ENCODE peak calls at places on chromosomes 3 and 15, in four cellular contexts. N is right lobe of liver, E is NCI-H345, A is A549. W is an unnamed sample.

GRCh38 chr3:72569754-72570440 is 278.3 kb downstream of the SHQ1 start:
- DNase-seq in A (no peak), N (no peak), E (no peak), W (no peak)

GRCh38 chr3:115581347-115582135 is 41.8 kb upstream of the GAP43 start:
- DNase-seq in A (no peak), N (no peak), E (no peak), W (no peak)

GRCh38 chr15:57607570-57608000 is 15.9 kb downstream of the MYZAP start:
- DNase-seq in N (no peak), A (peak), E (no peak), W (no peak)

GRCh38 chr3:190385835-190386688 is 1.9 kb upstream of the CLDN16 start:
- DNase-seq in E (no peak), A (peak), N (no peak), W (no peak)

GRCh38 chr3:101303089-101303731 is 17.2 kb downstream of the IMPG2 start:
- DNase-seq in N (no peak), A (no peak), E (no peak), W (no peak)

GRCh38 chr15:51356147-51356546 is 14.7 kb downstream of the GLDN start:
- DNase-seq in N (no peak), E (no peak), A (no peak), W (no peak)

GRCh38 chr3:40871411-40871810 is 327.9 kb upstream of the CTNNB1 start:
- DNase-seq in N (no peak), E (no peak), A (no peak), W (no peak)

GRCh38 chr3:177820683-177821316 is 623.5 kb upstream of the TBL1XR1 start:
- DNase-seq in N (no peak), E (no peak), A (no peak), W (no peak)

GRCh38 chr15:73051402-73051810 is 857 bp upstream of the NEO1 start:
- DNase-seq in N (peak), A (peak), E (no peak), W (peak)

GRCh38 chr3:55668359-55668758 is 181.3 kb upstream of the WNT5A start:
- DNase-seq in E (no peak), A (no peak), N (no peak), W (no peak)

GRCh38 chr15:52649686-52650085 is 29.5 kb downstream of the ATOSA start:
- DNase-seq in N (no peak), A (no peak), E (no peak), W (no peak)

GRCh38 chr3:160129459-160130061 is 95.7 kb upstream of the C3orf80 start:
- DNase-seq in E (no peak), N (no peak), A (peak), W (no peak)

GRCh38 chr3:87797872-87798566 is 260.8 kb downstream of the CGGBP1 start:
- DNase-seq in A (no peak), E (no peak), N (no peak), W (no peak)

GRCh38 chr3:52851348-52851747 is 16.5 kb upstream of the MUSTN1 start:
- DNase-seq in A (peak), N (peak), E (peak), W (no peak)

GRCh38 chr3:161800985-161801559 is 304.5 kb downstream of the OTOL1 start:
- DNase-seq in A (no peak), N (no peak), E (no peak), W (no peak)

GRCh38 chr15:91067026-91067425 is 33.0 kb upstream of the SV2B start:
- DNase-seq in N (no peak), E (no peak), A (no peak), W (no peak)

GRCh38 chr3:28973621-28974020 is 307.2 kb upstream of the RBMS3 start:
- DNase-seq in N (no peak), A (no peak), E (no peak), W (no peak)

GRCh38 chr15:48965972-48966371 is 2.3 kb upstream of the SHC4 start:
- DNase-seq in N (no peak), E (no peak), A (peak), W (no peak)

GRCh38 chr15:25947336-25948080 is 84.4 kb upstream of the ATP10A start:
- DNase-seq in E (no peak), N (no peak), A (no peak), W (no peak)

GRCh38 chr15:58235961-58236360 is 97.8 kb downstream of the AQP9 start:
- DNase-seq in E (no peak), N (no peak), A (no peak), W (no peak)

GRCh38 chr3:159835126-159835525 is 153.5 kb upstream of the IL12A start:
- DNase-seq in A (no peak), N (no peak), E (no peak), W (no peak)

GRCh38 chr3:180987344-180987743 is 2.2 kb downstream of the DNAJC19 start:
- DNase-seq in A (no peak), E (no peak), N (no peak), W (no peak)

GRCh38 chr15:67240235-67241131 is 14.0 kb downstream of the AAGAB start:
- DNase-seq in N (no peak), E (peak), A (peak), W (peak)

GRCh38 chr3:190120161-190121060 is at the start of gene P3H2:
- DNase-seq in E (peak), A (peak), N (peak), W (peak)

GRCh38 chr3:4689021-4689420 is 195.9 kb downstream of the ITPR1 start:
- DNase-seq in E (no peak), A (no peak), N (no peak), W (no peak)

GRCh38 chr15:32117122-32117521 is 86.8 kb downstream of the CHRNA7 start:
- DNase-seq in N (no peak), E (no peak), A (no peak), W (no peak)

GRCh38 chr3:176514297-176514696 is 683.0 kb downstream of the TBL1XR1 start:
- DNase-seq in A (peak), N (no peak), E (no peak), W (no peak)

GRCh38 chr3:53628546-53629395 is 134.4 kb downstream of the CACNA1D start:
- DNase-seq in A (no peak), E (no peak), N (no peak), W (no peak)

GRCh38 chr3:14329116-14329830 is 73.1 kb upstream of the SLC6A6 start:
- DNase-seq in N (no peak), A (no peak), E (peak), W (no peak)

GRCh38 chr3:125431391-125431790 is 56.3 kb upstream of the ZNF148 start:
- DNase-seq in A (no peak), N (no peak), E (no peak), W (no peak)

GRCh38 chr15:45790325-45790943 is 155.6 kb downstream of the SQOR start:
- DNase-seq in N (no peak), A (peak), E (peak), W (no peak)

GRCh38 chr3:133472242-133472641 is 72.4 kb downstream of the BFSP2 start:
- DNase-seq in N (no peak), E (no peak), A (no peak), W (no peak)

GRCh38 chr3:57852896-57853295 is 96.8 kb downstream of the SLMAP start:
- DNase-seq in A (peak), N (no peak), E (no peak), W (no peak)